ENCODE peak calls at places on chromosome 2, in six cellular contexts. X is K562, J is HCT116, B is HepG2, N is H1, R is GM12878. E is an unnamed sample.

GRCh38 chr2:240142256-240142775 is 1.9 kb upstream of the OTOS start:
- DNase-seq in X (no peak), B (no peak), J (no peak), R (no peak), N (no peak), E (no peak)

GRCh38 chr2:231300020-231300721 is 95.3 kb upstream of the B3GNT7 start:
- DNase-seq in X (no peak), R (peak; percentile 27), B (peak; percentile 63), J (no peak), N (no peak), E (peak; percentile 87)

GRCh38 chr2:219736196-219736595 is 108.8 kb downstream of the SLC4A3 start:
- DNase-seq in B (peak; percentile 51), J (peak; percentile 44), R (no peak), N (no peak), X (peak; percentile 15), E (peak; percentile 67)

GRCh38 chr2:217085543-217085942 is 225.7 kb upstream of the TNP1 start:
- DNase-seq in N (no peak), J (no peak), R (no peak), X (no peak), B (no peak), E (no peak)

GRCh38 chr2:126796931-126797621 is 101.6 kb upstream of the TEX51 start:
- DNase-seq in X (no peak), J (no peak), R (no peak), N (no peak), B (no peak), E (no peak)

GRCh38 chr2:39266139-39266805 is 22.5 kb upstream of the CDKL4 start:
- DNase-seq in X (no peak), J (no peak), R (peak; percentile 53), B (no peak), N (no peak), E (no peak)

GRCh38 chr2:20667151-20667530 is 197 bp downstream of the GDF7 start:
- DNase-seq in N (no peak), J (no peak), X (peak; percentile 29), B (no peak), R (no peak), E (no peak)

GRCh38 chr2:25378731-25379490 is 37.2 kb upstream of the DNMT3A start:
- DNase-seq in R (no peak), X (no peak), B (no peak), J (no peak), N (no peak), E (no peak)

GRCh38 chr2:65370387-65371093 is 61.9 kb downstream of the SPRED2 start:
- DNase-seq in J (no peak), B (peak; percentile 93), N (no peak), X (no peak), R (peak; percentile 30), E (no peak)

GRCh38 chr2:44342854-44343253 is 18.4 kb downstream of the PREPL start:
- DNase-seq in N (no peak), J (no peak), R (no peak), B (peak; percentile 51), X (no peak), E (peak; percentile 20)

GRCh38 chr2:106566050-106566449 is 78.9 kb downstream of the CD8B2 start:
- DNase-seq in R (no peak), B (peak; percentile 21), N (no peak), X (no peak), J (no peak), E (no peak)

GRCh38 chr2:96760986-96761832 is 507 bp downstream of the CNNM4 start:
- DNase-seq in X (no peak), B (peak; percentile 33), N (no peak), J (no peak), R (no peak), E (peak; percentile 54)
- TF ChIP-seq POLR2A in X (no peak), B (no peak), N (no peak), J (no peak), R (no peak), E (no peak)

GRCh38 chr2:152385718-152386117 is 50.7 kb downstream of the FMNL2 start:
- DNase-seq in R (no peak), X (no peak), B (no peak), J (no peak), N (no peak), E (no peak)
- H3K79me2 ChIP-seq in R (no peaks in the 10 kb centered on the region), X (no peaks in the 10 kb centered on the region), B (peaks cover 95% of the 10 kb centered on the region), J (peaks cover 53% of the 10 kb centered on the region), N (peaks cover 85% of the 10 kb centered on the region), E (peaks cover 10% of the 10 kb centered on the region)

GRCh38 chr2:99622578-99622977 is 132.8 kb upstream of the REV1 start:
- DNase-seq in R (no peak), X (no peak), N (no peak), B (no peak), J (no peak), E (no peak)

GRCh38 chr2:99619211-99619610 is 129.4 kb upstream of the REV1 start:
- DNase-seq in N (no peak), R (no peak), J (no peak), B (no peak), X (no peak), E (no peak)

GRCh38 chr2:99623035-99623434 is 133.2 kb upstream of the REV1 start:
- DNase-seq in X (no peak), J (no peak), R (no peak), B (no peak), N (no peak), E (no peak)

GRCh38 chr2:99618579-99619097 is 128.8 kb upstream of the REV1 start:
- DNase-seq in J (no peak), X (no peak), R (no peak), N (no peak), B (no peak), E (no peak)

DNA sequence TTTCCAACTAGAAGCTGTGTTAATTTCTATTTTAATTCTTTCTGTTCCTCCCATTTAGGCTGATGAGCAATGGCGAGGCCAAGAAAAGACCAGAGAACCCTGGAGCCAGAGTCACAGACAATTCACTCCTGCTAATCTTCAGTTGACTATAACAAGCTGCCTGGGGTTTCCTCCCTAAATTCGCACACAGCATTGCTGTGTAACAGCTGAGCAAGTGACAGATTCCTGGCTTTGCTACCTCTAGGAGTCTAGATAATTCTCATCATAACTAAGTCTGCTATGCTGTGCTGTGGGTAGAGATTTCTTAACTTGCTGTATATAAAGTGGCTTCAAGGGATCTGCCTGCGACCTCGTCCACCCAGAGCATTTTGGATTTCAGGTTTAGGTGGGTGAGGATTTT is 131.3 kb upstream of the REV1 start:
- DNase-seq in N (no peak), J (no peak), R (no peak), B (no peak), X (no peak), E (no peak)
- TF ChIP-seq POLR2A in N (no peak), J (no peak), R (no peak), B (no peak), X (no peak), E (no peak)

GRCh38 chr2:86441392-86441788 is 219 bp downstream of the KDM3A start:
- DNase-seq in N (no peak), X (no peak), J (no peak), B (no peak), R (no peak), E (no peak)

GRCh38 chr2:86441789-86442641 is 844 bp downstream of the KDM3A start:
- DNase-seq in X (peak; percentile 74), R (peak; percentile 19), J (no peak), N (no peak), B (peak; percentile 24), E (peak; percentile 74)

GRCh38 chr2:86440631-86441391 is at the start of gene KDM3A:
- DNase-seq in N (peak; percentile 98), X (peak; percentile 96), R (peak; percentile 97), B (peak; percentile 99), J (peak; percentile 98), E (peak; percentile 100)

GRCh38 chr2:86443601-86444000 is 2.4 kb downstream of the KDM3A start:
- DNase-seq in R (no peak), B (no peak), X (no peak), N (no peak), J (no peak), E (no peak)

DNA sequence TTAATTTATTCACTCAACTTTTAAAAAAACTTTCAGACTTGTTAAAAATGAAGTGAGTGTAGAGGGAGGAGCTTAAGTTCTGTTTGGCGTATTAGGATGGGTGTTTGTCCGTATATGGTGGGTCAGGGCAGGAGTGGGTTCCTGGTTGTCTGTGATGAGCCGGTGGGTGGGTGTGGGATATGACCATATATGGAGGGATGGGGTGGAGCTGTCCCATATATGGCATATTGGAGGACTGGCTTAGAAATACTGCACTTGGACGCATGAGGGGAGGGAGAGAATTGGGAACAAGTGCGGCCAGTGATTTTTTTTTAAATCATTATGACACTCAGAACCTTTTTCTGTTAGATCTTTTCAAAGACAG is 1.5 kb downstream of the KDM3A start:
- DNase-seq in J (peak; percentile 65), R (peak; percentile 82), X (peak; percentile 21), B (peak; percentile 93), N (peak; percentile 21), E (peak; percentile 94)
- H3K79me2 ChIP-seq in J (peaks cover 57% of the 10 kb centered on the region), R (peaks cover 60% of the 10 kb centered on the region), X (peaks cover 58% of the 10 kb centered on the region), B (peaks cover 58% of the 10 kb centered on the region), N (peaks cover 50% of the 10 kb centered on the region), E (peaks cover 38% of the 10 kb centered on the region)

GRCh38 chr2:46407852-46408455 is 71.4 kb upstream of the TMEM247 start:
- DNase-seq in N (no peak), R (no peak), J (no peak), X (no peak), B (peak; percentile 52), E (no peak)

GRCh38 chr2:46400041-46400440 is 79.3 kb upstream of the TMEM247 start:
- DNase-seq in B (no peak), X (no peak), R (no peak), J (no peak), N (no peak), E (no peak)

GRCh38 chr2:46402874-46403273 is 76.5 kb upstream of the TMEM247 start:
- DNase-seq in B (no peak), R (no peak), N (no peak), X (no peak), J (no peak), E (no peak)

GRCh38 chr2:46409756-46410155 is 69.6 kb upstream of the TMEM247 start:
- DNase-seq in B (no peak), J (no peak), X (no peak), N (no peak), R (no peak), E (no peak)

GRCh38 chr2:46404181-46404759 is 75.1 kb upstream of the TMEM247 start:
- DNase-seq in J (no peak), X (no peak), N (no peak), R (no peak), B (no peak), E (no peak)
- TF ChIP-seq POLR2A in J (no peak), X (no peak), N (no peak), R (no peak), B (no peak), E (no peak)

GRCh38 chr2:226831266-226831665 is 4.6 kb upstream of the RHBDD1 start:
- DNase-seq in X (no peak), N (no peak), R (no peak), B (no peak), J (no peak), E (no peak)
- H3K79me2 ChIP-seq in X (peaks cover 36% of the 10 kb centered on the region), N (no peaks in the 10 kb centered on the region), R (peaks cover 29% of the 10 kb centered on the region), B (no peaks in the 10 kb centered on the region), J (peaks cover 2% of the 10 kb centered on the region), E (no peaks in the 10 kb centered on the region)

GRCh38 chr2:70331012-70331411 is 29.1 kb upstream of the FAM136A start:
- DNase-seq in R (no peak), X (no peak), N (no peak), B (no peak), J (no peak), E (no peak)
- TF ChIP-seq POLR2A in R (no peak), X (no peak), N (no peak), B (no peak), J (no peak), E (no peak)

GRCh38 chr2:54560146-54560881 is 104.2 kb downstream of the SPTBN1 start:
- DNase-seq in N (no peak), R (no peak), B (no peak), J (no peak), X (peak; percentile 21), E (peak; percentile 52)
- H3K79me2 ChIP-seq in N (peaks cover 72% of the 10 kb centered on the region), R (peaks cover 76% of the 10 kb centered on the region), B (peaks cover 97% of the 10 kb centered on the region), J (peaks cover 71% of the 10 kb centered on the region), X (peaks cover 65% of the 10 kb centered on the region), E (peaks cover 67% of the 10 kb centered on the region)